ENCODE peak calls at places on chromosomes 5 and 9, in four cellular contexts. One of them, this sample, is unnamed.

GRCh38 chr5:159010611-159011497 is 88.9 kb downstream of the EBF1 start:
- DNase-seq in germinal center: peak
- DNase-seq in mesenchymal stem cell: peak
- DNase-seq in naive thymus-derived CD4-positive, alpha-beta T cell: no peak
- DNase-seq in this sample: no peak

GRCh38 chr5:112581811-112582320 is 155.8 kb upstream of the APC start:
- DNase-seq in germinal center: no peak
- DNase-seq in mesenchymal stem cell: no peak
- DNase-seq in naive thymus-derived CD4-positive, alpha-beta T cell: no peak
- DNase-seq in this sample: no peak

GRCh38 chr9:120904061-120904998 is 22.3 kb downstream of the TRAF1 start:
- DNase-seq in germinal center: peak
- DNase-seq in mesenchymal stem cell: no peak
- DNase-seq in naive thymus-derived CD4-positive, alpha-beta T cell: peak
- DNase-seq in this sample: no peak

GRCh38 chr5:60446917-60447316 is 253.0 kb downstream of the DEPDC1B start:
- DNase-seq in germinal center: no peak
- DNase-seq in mesenchymal stem cell: no peak
- DNase-seq in naive thymus-derived CD4-positive, alpha-beta T cell: no peak
- DNase-seq in this sample: no peak

GRCh38 chr5:10266839-10267238 is 16.8 kb downstream of the CCT5 start:
- DNase-seq in germinal center: no peak
- DNase-seq in mesenchymal stem cell: no peak
- DNase-seq in naive thymus-derived CD4-positive, alpha-beta T cell: no peak
- DNase-seq in this sample: no peak

GRCh38 chr5:10567181-10567591 is 3.3 kb downstream of the ANKRD33B start:
- DNase-seq in germinal center: no peak
- DNase-seq in mesenchymal stem cell: peak
- DNase-seq in naive thymus-derived CD4-positive, alpha-beta T cell: no peak
- DNase-seq in this sample: no peak

GRCh38 chr9:125910286-125910685 is 163.1 kb downstream of the PBX3 start:
- DNase-seq in germinal center: no peak
- DNase-seq in mesenchymal stem cell: no peak
- DNase-seq in naive thymus-derived CD4-positive, alpha-beta T cell: no peak
- DNase-seq in this sample: no peak

GRCh38 chr9:98199388-98200033 is 7.1 kb upstream of the CORO2A start:
- DNase-seq in germinal center: no peak
- DNase-seq in mesenchymal stem cell: no peak
- DNase-seq in naive thymus-derived CD4-positive, alpha-beta T cell: no peak
- DNase-seq in this sample: no peak

GRCh38 chr5:56050566-56051292 is 56.0 kb upstream of the IL6ST start:
- DNase-seq in germinal center: no peak
- DNase-seq in mesenchymal stem cell: peak
- DNase-seq in naive thymus-derived CD4-positive, alpha-beta T cell: peak
- DNase-seq in this sample: no peak

GRCh38 chr9:79691496-79691895 is 119.7 kb downstream of the TLE4 start:
- DNase-seq in germinal center: no peak
- DNase-seq in mesenchymal stem cell: no peak
- DNase-seq in naive thymus-derived CD4-positive, alpha-beta T cell: no peak
- DNase-seq in this sample: no peak

GRCh38 chr9:18658764-18659705 is 185.1 kb downstream of the ADAMTSL1 start:
- DNase-seq in germinal center: no peak
- DNase-seq in mesenchymal stem cell: no peak
- DNase-seq in naive thymus-derived CD4-positive, alpha-beta T cell: no peak
- DNase-seq in this sample: no peak

GRCh38 chr9:93264338-93265125 is 80.6 kb downstream of the WNK2 start:
- DNase-seq in germinal center: no peak
- DNase-seq in mesenchymal stem cell: no peak
- DNase-seq in naive thymus-derived CD4-positive, alpha-beta T cell: no peak
- DNase-seq in this sample: no peak

GRCh38 chr9:116207371-116208111 is 54.0 kb downstream of the PAPPA start:
- DNase-seq in germinal center: no peak
- DNase-seq in mesenchymal stem cell: no peak
- DNase-seq in naive thymus-derived CD4-positive, alpha-beta T cell: no peak
- DNase-seq in this sample: no peak

GRCh38 chr9:127305450-127306226 is 41.1 kb downstream of the GARNL3 start:
- DNase-seq in germinal center: no peak
- DNase-seq in mesenchymal stem cell: no peak
- DNase-seq in naive thymus-derived CD4-positive, alpha-beta T cell: no peak
- DNase-seq in this sample: no peak

GRCh38 chr9:34171753-34172535 is 6.9 kb upstream of the UBAP1 start:
- DNase-seq in germinal center: peak
- DNase-seq in mesenchymal stem cell: no peak
- DNase-seq in naive thymus-derived CD4-positive, alpha-beta T cell: peak
- DNase-seq in this sample: no peak

GRCh38 chr5:154162475-154163217 is 27.9 kb upstream of the GALNT10 start:
- DNase-seq in germinal center: no peak
- DNase-seq in mesenchymal stem cell: peak
- DNase-seq in naive thymus-derived CD4-positive, alpha-beta T cell: no peak
- DNase-seq in this sample: no peak

GRCh38 chr5:73786043-73786831 is 160.2 kb downstream of the ARHGEF28 start:
- DNase-seq in germinal center: no peak
- DNase-seq in mesenchymal stem cell: no peak
- DNase-seq in naive thymus-derived CD4-positive, alpha-beta T cell: no peak
- DNase-seq in this sample: no peak

GRCh38 chr5:172429201-172429940 is 25.0 kb downstream of the SH3PXD2B start:
- DNase-seq in germinal center: no peak
- DNase-seq in mesenchymal stem cell: peak
- DNase-seq in naive thymus-derived CD4-positive, alpha-beta T cell: no peak
- DNase-seq in this sample: no peak

GRCh38 chr9:130144703-130145102 is 27.5 kb upstream of the NCS1 start:
- DNase-seq in germinal center: no peak
- DNase-seq in mesenchymal stem cell: no peak
- DNase-seq in naive thymus-derived CD4-positive, alpha-beta T cell: no peak
- DNase-seq in this sample: no peak

This sample was measured in immature natural killer cell.